ENCODE peak calls at places on chromosome 17, in six cellular contexts. One of them, this sample, is unnamed.

GRCh38 chr17:28570716-28571254 is 539 bp downstream of the PIGS start:
- DNase-seq in GM23248: peak; percentile 52
- DNase-seq in MM.1S: peak; percentile 47
- DNase-seq in PC-3: peak; percentile 20
- DNase-seq in SK-N-SH: peak; percentile 67
- DNase-seq in GM23338: peak; percentile 71
- DNase-seq in this sample: no peak

GRCh38 chr17:45096141-45096540 is 35.0 kb downstream of the NMT1 start:
- DNase-seq in SK-N-SH: no peak
- DNase-seq in PC-3: peak; percentile 61
- DNase-seq in GM23248: peak; percentile 64
- DNase-seq in GM23338: peak; percentile 58
- DNase-seq in MM.1S: no peak
- DNase-seq in this sample: no peak

GRCh38 chr17:56319531-56319930 is 166.3 kb downstream of the ANKFN1 start:
- DNase-seq in MM.1S: peak; percentile 71
- DNase-seq in GM23338: peak; percentile 79
- DNase-seq in PC-3: peak; percentile 84
- DNase-seq in GM23248: peak; percentile 75
- DNase-seq in SK-N-SH: peak; percentile 33
- DNase-seq in this sample: peak; percentile 46

GRCh38 chr17:56478836-56479447 is 114.6 kb upstream of the NOG start:
- DNase-seq in GM23338: peak; percentile 75
- DNase-seq in SK-N-SH: peak; percentile 21
- DNase-seq in PC-3: peak; percentile 66
- DNase-seq in MM.1S: peak; percentile 42
- DNase-seq in GM23248: peak; percentile 35
- DNase-seq in this sample: no peak

GRCh38 chr17:35129154-35129972 is 7.9 kb downstream of the FNDC8 start:
- DNase-seq in PC-3: no peak
- DNase-seq in SK-N-SH: no peak
- DNase-seq in GM23248: peak; percentile 52
- DNase-seq in MM.1S: no peak
- DNase-seq in GM23338: no peak
- DNase-seq in this sample: no peak

GRCh38 chr17:47895254-47895855 is 681 bp upstream of the SP2 start:
- DNase-seq in PC-3: peak; percentile 56
- DNase-seq in SK-N-SH: no peak
- DNase-seq in MM.1S: peak; percentile 27
- DNase-seq in GM23338: no peak
- DNase-seq in GM23248: peak; percentile 76
- DNase-seq in this sample: peak; percentile 65

GRCh38 chr17:60065136-60065535 is 13.6 kb downstream of the HEATR6 start:
- DNase-seq in GM23338: no peak
- DNase-seq in GM23248: peak; percentile 34
- DNase-seq in PC-3: peak; percentile 71
- DNase-seq in MM.1S: no peak
- DNase-seq in SK-N-SH: no peak
- DNase-seq in this sample: no peak

GRCh38 chr17:48753794-48754499 is 25.4 kb upstream of the HOXB13 start:
- DNase-seq in SK-N-SH: no peak
- DNase-seq in PC-3: peak; percentile 84
- DNase-seq in GM23248: peak; percentile 36
- DNase-seq in MM.1S: no peak
- DNase-seq in GM23338: no peak
- DNase-seq in this sample: no peak

GRCh38 chr17:73090396-73091202 is 1.9 kb downstream of the SLC39A11 start:
- DNase-seq in GM23248: no peak
- DNase-seq in PC-3: no peak
- DNase-seq in GM23338: no peak
- DNase-seq in SK-N-SH: no peak
- DNase-seq in MM.1S: no peak
- DNase-seq in this sample: no peak

GRCh38 chr17:60862482-60862881 is 184.8 kb downstream of the BCAS3 start:
- DNase-seq in SK-N-SH: no peak
- DNase-seq in PC-3: no peak
- DNase-seq in GM23338: no peak
- DNase-seq in GM23248: no peak
- DNase-seq in MM.1S: no peak
- DNase-seq in this sample: no peak

GRCh38 chr17:77325826-77326581 is 185.2 kb downstream of the SEC14L1 start:
- DNase-seq in PC-3: no peak
- DNase-seq in GM23338: no peak
- DNase-seq in SK-N-SH: no peak
- DNase-seq in MM.1S: no peak
- DNase-seq in GM23248: peak; percentile 70
- DNase-seq in this sample: no peak

GRCh38 chr17:40735016-40735415 is 20.1 kb downstream of the KRT25 start:
- DNase-seq in PC-3: no peak
- DNase-seq in GM23338: no peak
- DNase-seq in SK-N-SH: no peak
- DNase-seq in MM.1S: no peak
- DNase-seq in GM23248: no peak
- DNase-seq in this sample: no peak

GRCh38 chr17:21209511-21210175 is 4.3 kb downstream of the TMEM11 start:
- DNase-seq in PC-3: no peak
- DNase-seq in GM23248: peak; percentile 57
- DNase-seq in GM23338: no peak
- DNase-seq in MM.1S: no peak
- DNase-seq in SK-N-SH: no peak
- DNase-seq in this sample: no peak

GRCh38 chr17:75566456-75567233 is 21.0 kb upstream of the MYO15B start:
- DNase-seq in SK-N-SH: no peak
- DNase-seq in GM23248: no peak
- DNase-seq in PC-3: no peak
- DNase-seq in GM23338: no peak
- DNase-seq in MM.1S: no peak
- DNase-seq in this sample: no peak

GRCh38 chr17:19248923-19249574 is 11.9 kb downstream of the EPN2 start:
- DNase-seq in GM23338: no peak
- DNase-seq in PC-3: peak; percentile 82
- DNase-seq in SK-N-SH: no peak
- DNase-seq in GM23248: peak; percentile 96
- DNase-seq in MM.1S: no peak
- DNase-seq in this sample: peak; percentile 82

GRCh38 chr17:4944554-4945175 is 3.7 kb downstream of the PFN1 start:
- DNase-seq in GM23248: no peak
- DNase-seq in PC-3: no peak
- DNase-seq in GM23338: peak; percentile 23
- DNase-seq in SK-N-SH: no peak
- DNase-seq in MM.1S: no peak
- DNase-seq in this sample: no peak
- H3F3A ChIP-seq in GM23248: peaks cover 60% of the 10 kb centered on the region
- H3F3A ChIP-seq in PC-3: no peaks in the 10 kb centered on the region
- H3F3A ChIP-seq in GM23338: peaks cover 58% of the 10 kb centered on the region
- H3F3A ChIP-seq in SK-N-SH: peaks cover 73% of the 10 kb centered on the region
- H3F3A ChIP-seq in MM.1S: peaks cover 80% of the 10 kb centered on the region
- H3F3A ChIP-seq in this sample: peaks cover 88% of the 10 kb centered on the region

DNA sequence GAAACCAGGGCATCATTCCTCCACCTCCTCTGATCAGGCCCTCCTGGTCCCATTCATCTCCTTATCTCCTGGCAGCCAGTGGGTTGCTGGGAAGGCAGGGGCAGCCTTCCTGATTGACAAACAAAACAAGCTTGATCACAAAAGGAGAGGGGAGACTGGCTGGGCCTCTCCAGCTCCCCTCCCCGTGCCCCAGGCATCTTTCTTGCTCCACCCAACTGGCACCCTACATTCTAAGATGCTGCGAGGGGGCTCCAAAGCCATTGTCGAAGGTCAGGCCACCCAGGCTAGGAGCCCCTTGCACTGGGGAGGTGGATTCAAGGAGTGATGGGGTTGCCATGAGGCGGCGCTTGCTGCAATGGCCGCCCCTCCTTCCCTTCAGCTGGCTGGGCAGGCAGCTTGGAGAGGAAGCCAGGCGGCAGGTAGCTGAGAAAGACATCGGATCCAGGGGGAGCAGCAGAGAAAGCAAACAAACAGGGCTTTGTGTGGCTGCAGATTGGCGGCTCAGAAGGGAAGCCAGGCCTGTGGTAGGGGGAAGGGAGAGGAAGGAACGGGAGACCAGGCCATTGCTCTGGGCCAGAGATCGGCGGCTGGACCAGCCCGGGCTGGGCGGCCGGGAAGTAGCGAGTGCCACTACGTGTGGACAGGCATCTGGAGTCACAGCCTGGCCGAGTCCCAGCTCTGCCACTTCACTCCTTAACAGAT is 12.1 kb downstream of the RAI1 start:
- DNase-seq in GM23248: peak; percentile 37
- DNase-seq in PC-3: peak; percentile 74
- DNase-seq in SK-N-SH: peak; percentile 78
- DNase-seq in GM23338: peak; percentile 71
- DNase-seq in MM.1S: no peak
- DNase-seq in this sample: peak; percentile 70
- H3K27me3 ChIP-seq in GM23248: no peaks in the 10 kb centered on the region
- H3K27me3 ChIP-seq in PC-3: no peaks in the 10 kb centered on the region
- H3K27me3 ChIP-seq in SK-N-SH: no peaks in the 10 kb centered on the region
- H3K27me3 ChIP-seq in GM23338: peaks cover 81% of the 10 kb centered on the region
- H3K27me3 ChIP-seq in MM.1S: no peaks in the 10 kb centered on the region
- H3K27me3 ChIP-seq in this sample: no peaks in the 10 kb centered on the region

GRCh38 chr17:74101527-74101926 is 102.0 kb upstream of the RPL38 start:
- DNase-seq in SK-N-SH: no peak
- DNase-seq in PC-3: no peak
- DNase-seq in MM.1S: no peak
- DNase-seq in GM23248: no peak
- DNase-seq in GM23338: no peak
- DNase-seq in this sample: no peak

GRCh38 chr17:74107107-74107506 is 96.4 kb upstream of the RPL38 start:
- DNase-seq in MM.1S: no peak
- DNase-seq in SK-N-SH: no peak
- DNase-seq in PC-3: no peak
- DNase-seq in GM23338: no peak
- DNase-seq in GM23248: no peak
- DNase-seq in this sample: no peak

GRCh38 chr17:74108126-74108705 is 95.3 kb upstream of the RPL38 start:
- DNase-seq in GM23338: no peak
- DNase-seq in GM23248: no peak
- DNase-seq in PC-3: no peak
- DNase-seq in SK-N-SH: no peak
- DNase-seq in MM.1S: no peak
- DNase-seq in this sample: no peak

GRCh38 chr17:74099441-74100340 is 103.8 kb upstream of the RPL38 start:
- DNase-seq in GM23338: no peak
- DNase-seq in SK-N-SH: no peak
- DNase-seq in GM23248: no peak
- DNase-seq in PC-3: no peak
- DNase-seq in MM.1S: no peak
- DNase-seq in this sample: no peak

GRCh38 chr17:74104921-74105320 is 98.6 kb upstream of the RPL38 start:
- DNase-seq in SK-N-SH: no peak
- DNase-seq in GM23248: no peak
- DNase-seq in GM23338: no peak
- DNase-seq in PC-3: no peak
- DNase-seq in MM.1S: no peak
- DNase-seq in this sample: no peak
- H3K9me2 ChIP-seq in SK-N-SH: no peaks in the 10 kb centered on the region
- H3K9me2 ChIP-seq in GM23248: no peaks in the 10 kb centered on the region
- H3K9me2 ChIP-seq in GM23338: no peaks in the 10 kb centered on the region
- H3K9me2 ChIP-seq in PC-3: no peaks in the 10 kb centered on the region
- H3K9me2 ChIP-seq in MM.1S: no peaks in the 10 kb centered on the region
- H3K9me2 ChIP-seq in this sample: no peaks in the 10 kb centered on the region

GRCh38 chr17:74211141-74211928 is 2.0 kb upstream of the TTYH2 start:
- DNase-seq in SK-N-SH: no peak
- DNase-seq in MM.1S: no peak
- DNase-seq in PC-3: peak; percentile 28
- DNase-seq in GM23248: peak; percentile 36
- DNase-seq in GM23338: peak; percentile 76
- DNase-seq in this sample: no peak

GRCh38 chr17:74212262-74212912 is 984 bp upstream of the TTYH2 start:
- DNase-seq in GM23338: peak; percentile 62
- DNase-seq in PC-3: peak; percentile 33
- DNase-seq in MM.1S: no peak
- DNase-seq in SK-N-SH: no peak
- DNase-seq in GM23248: peak; percentile 63
- DNase-seq in this sample: no peak

GRCh38 chr17:74210191-74211140 is 2.9 kb upstream of the TTYH2 start:
- DNase-seq in GM23338: peak; percentile 70
- DNase-seq in MM.1S: peak; percentile 45
- DNase-seq in SK-N-SH: peak; percentile 94
- DNase-seq in PC-3: peak; percentile 80
- DNase-seq in GM23248: peak; percentile 74
- DNase-seq in this sample: peak; percentile 62

GRCh38 chr17:74212913-74213791 is at the start of gene TTYH2:
- DNase-seq in MM.1S: peak; percentile 87
- DNase-seq in GM23248: peak; percentile 95
- DNase-seq in SK-N-SH: peak; percentile 97
- DNase-seq in PC-3: peak; percentile 93
- DNase-seq in GM23338: peak; percentile 91
- DNase-seq in this sample: peak; percentile 83

DNA sequence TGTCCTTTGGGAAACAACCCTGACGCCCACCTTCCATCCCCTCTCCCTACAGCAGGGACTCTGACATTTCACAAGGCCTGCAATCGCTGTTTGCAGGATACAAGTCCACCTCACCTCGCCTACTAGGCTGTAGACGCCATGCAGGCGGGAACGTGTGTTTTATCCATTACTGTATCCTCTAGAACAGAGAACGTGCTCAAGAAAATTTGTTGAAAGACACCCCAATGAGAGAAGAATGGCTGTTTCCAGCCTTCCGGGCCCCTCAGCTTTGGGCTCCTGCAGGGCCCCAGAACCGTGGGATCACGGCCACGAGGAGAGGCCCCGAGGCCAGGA is 1.5 kb upstream of the TTYH2 start:
- DNase-seq in GM23338: peak; percentile 19
- DNase-seq in PC-3: no peak
- DNase-seq in SK-N-SH: no peak
- DNase-seq in GM23248: peak; percentile 29
- DNase-seq in MM.1S: no peak
- DNase-seq in this sample: no peak
- H3F3A ChIP-seq in GM23338: peaks cover 44% of the 10 kb centered on the region
- H3F3A ChIP-seq in PC-3: peaks cover 20% of the 10 kb centered on the region
- H3F3A ChIP-seq in SK-N-SH: peaks cover 48% of the 10 kb centered on the region
- H3F3A ChIP-seq in GM23248: peaks cover 48% of the 10 kb centered on the region
- H3F3A ChIP-seq in MM.1S: peaks cover 48% of the 10 kb centered on the region
- H3F3A ChIP-seq in this sample: peaks cover 60% of the 10 kb centered on the region

GRCh38 chr17:83081561-83082201 is 2.3 kb downstream of the METRNL start:
- DNase-seq in GM23248: peak; percentile 90
- DNase-seq in SK-N-SH: no peak
- DNase-seq in MM.1S: no peak
- DNase-seq in GM23338: no peak
- DNase-seq in PC-3: no peak
- DNase-seq in this sample: no peak

GRCh38 chr17:83080641-83081560 is 1.5 kb downstream of the METRNL start:
- DNase-seq in MM.1S: no peak
- DNase-seq in GM23248: peak; percentile 75
- DNase-seq in GM23338: peak; percentile 38
- DNase-seq in SK-N-SH: peak; percentile 77
- DNase-seq in PC-3: no peak
- DNase-seq in this sample: no peak

GRCh38 chr17:83078378-83079339 is 750 bp upstream of the METRNL start:
- DNase-seq in MM.1S: no peak
- DNase-seq in PC-3: no peak
- DNase-seq in SK-N-SH: peak; percentile 77
- DNase-seq in GM23338: no peak
- DNase-seq in GM23248: peak; percentile 63
- DNase-seq in this sample: no peak

GRCh38 chr17:83079340-83079747 is at the start of gene METRNL:
- DNase-seq in MM.1S: peak; percentile 65
- DNase-seq in GM23338: peak; percentile 69
- DNase-seq in PC-3: peak; percentile 59
- DNase-seq in SK-N-SH: peak; percentile 99
- DNase-seq in GM23248: peak; percentile 90
- DNase-seq in this sample: no peak

GRCh38 chr17:83079766-83080616 is 582 bp downstream of the METRNL start:
- DNase-seq in GM23338: no peak
- DNase-seq in GM23248: peak; percentile 67
- DNase-seq in MM.1S: no peak
- DNase-seq in PC-3: no peak
- DNase-seq in SK-N-SH: peak; percentile 78
- DNase-seq in this sample: no peak
- H3K27me3 ChIP-seq in GM23338: peaks cover 38% of the 10 kb centered on the region
- H3K27me3 ChIP-seq in GM23248: no peaks in the 10 kb centered on the region
- H3K27me3 ChIP-seq in MM.1S: peaks cover 78% of the 10 kb centered on the region
- H3K27me3 ChIP-seq in PC-3: peaks cover 6% of the 10 kb centered on the region
- H3K27me3 ChIP-seq in SK-N-SH: no peaks in the 10 kb centered on the region
- H3K27me3 ChIP-seq in this sample: peaks cover 8% of the 10 kb centered on the region